ENCODE peak calls at places on chromosomes 7 and 10, in four cellular contexts. Q, R, N and P are unnamed samples.
A peak's percentile ranks its signal among the peaks of the same experiment; 100 is the strongest.

GRCh38 chr7:42244828-42245227 is 7.8 kb upstream of the GLI3 start:
- DNase-seq in N (no peak), R (no peak), Q (no peak), P (no peak)

GRCh38 chr7:158846304-158846703 is 10.1 kb upstream of the DYNC2I1 start:
- DNase-seq in N (no peak), Q (no peak), R (no peak), P (no peak)

GRCh38 chr7:98788921-98789320 is 80.9 kb downstream of the TMEM130 start:
- DNase-seq in R (no peak), N (no peak), Q (no peak), P (no peak)

GRCh38 chr7:5625938-5626337 is 155.5 kb downstream of the RNF216 start:
- DNase-seq in R (no peak), Q (no peak), N (no peak), P (no peak)

GRCh38 chr10:113187066-113187777 is 237.2 kb downstream of the TCF7L2 start:
- DNase-seq in R (no peak), Q (no peak), N (no peak), P (no peak)

GRCh38 chr7:128322040-128322643 is 21.6 kb downstream of the RBM28 start:
- DNase-seq in Q (no peak), N (no peak), R (peak; percentile 32), P (no peak)

GRCh38 chr10:106802949-106803348 is 361.6 kb downstream of the SORCS1 start:
- DNase-seq in Q (no peak), N (no peak), R (no peak), P (no peak)

GRCh38 chr7:12706900-12707536 is 19.6 kb downstream of the ARL4A start:
- DNase-seq in R (no peak), N (no peak), Q (no peak), P (no peak)

GRCh38 chr10:13788320-13788600 is 201.5 kb downstream of the PRPF18 start:
- DNase-seq in R (no peak), Q (no peak), N (no peak), P (no peak)

GRCh38 chr10:4656576-4657194 is 169.3 kb upstream of the AKR1E2 start:
- DNase-seq in R (peak; percentile 36), N (peak; percentile 39), Q (peak; percentile 47), P (peak; percentile 19)

GRCh38 chr7:88500146-88500545 is 193.5 kb upstream of the STEAP4 start:
- DNase-seq in R (no peak), N (no peak), Q (no peak), P (no peak)

GRCh38 chr7:16066805-16067459 is 354.4 kb downstream of the CRPPA start:
- DNase-seq in R (no peak), N (no peak), Q (no peak), P (no peak)

GRCh38 chr7:392822-393221 is 102.9 kb downstream of the FOXL3 start:
- DNase-seq in Q (no peak), N (no peak), R (no peak), P (no peak)